ENCODE peak calls at places on chromosome 9, in ten cellular contexts. One of them, this sample, is unnamed.

GRCh38 chr9:5470816-5471215 is 20.5 kb downstream of the CD274 start:
- ATAC-seq in A549: no peak
- ATAC-seq in natural killer cell: no peak
- ATAC-seq in heart right ventricle: no peak
- ATAC-seq in Panc1: no peak
- ATAC-seq in lung: no peak
- ATAC-seq in T-helper 17 cell: no peak
- ATAC-seq in sciatic nerve: no peak
- ATAC-seq in left colon: no peak
- ATAC-seq in left cardiac atrium: no peak
- ATAC-seq in this sample: no peak

GRCh38 chr9:35618325-35618727 is at the start of gene CD72:
- ATAC-seq in A549: no peak
- ATAC-seq in Panc1: no peak
- ATAC-seq in heart right ventricle: no peak
- ATAC-seq in natural killer cell: no peak
- ATAC-seq in left colon: no peak
- ATAC-seq in left cardiac atrium: peak; percentile 12
- ATAC-seq in T-helper 17 cell: peak; percentile 22
- ATAC-seq in sciatic nerve: peak; percentile 57
- ATAC-seq in lung: no peak
- ATAC-seq in this sample: peak; percentile 63

GRCh38 chr9:69086769-69087168 is 51.2 kb downstream of the FXN start:
- ATAC-seq in A549: no peak
- ATAC-seq in left colon: peak; percentile 74
- ATAC-seq in heart right ventricle: no peak
- ATAC-seq in natural killer cell: no peak
- ATAC-seq in T-helper 17 cell: no peak
- ATAC-seq in sciatic nerve: no peak
- ATAC-seq in lung: no peak
- ATAC-seq in left cardiac atrium: no peak
- ATAC-seq in Panc1: no peak
- ATAC-seq in this sample: no peak

GRCh38 chr9:127589955-127590370 is 22.1 kb upstream of the STXBP1 start:
- ATAC-seq in A549: peak; percentile 80
- ATAC-seq in Panc1: peak; percentile 77
- ATAC-seq in left cardiac atrium: peak; percentile 62
- ATAC-seq in T-helper 17 cell: peak; percentile 62
- ATAC-seq in lung: peak; percentile 42
- ATAC-seq in sciatic nerve: peak; percentile 73
- ATAC-seq in natural killer cell: peak; percentile 57
- ATAC-seq in heart right ventricle: peak; percentile 64
- ATAC-seq in left colon: peak; percentile 59
- ATAC-seq in this sample: peak; percentile 60

GRCh38 chr9:75979362-75979761 is 88.9 kb downstream of the PCSK5 start:
- ATAC-seq in left cardiac atrium: no peak
- ATAC-seq in left colon: no peak
- ATAC-seq in T-helper 17 cell: no peak
- ATAC-seq in sciatic nerve: no peak
- ATAC-seq in Panc1: no peak
- ATAC-seq in lung: no peak
- ATAC-seq in A549: peak; percentile 81
- ATAC-seq in heart right ventricle: no peak
- ATAC-seq in natural killer cell: no peak
- ATAC-seq in this sample: no peak

GRCh38 chr9:121298689-121299112 is 30.7 kb downstream of the GSN start:
- ATAC-seq in natural killer cell: peak; percentile 24
- ATAC-seq in Panc1: peak; percentile 48
- ATAC-seq in T-helper 17 cell: no peak
- ATAC-seq in lung: no peak
- ATAC-seq in heart right ventricle: peak; percentile 75
- ATAC-seq in A549: peak; percentile 46
- ATAC-seq in left colon: peak; percentile 21
- ATAC-seq in sciatic nerve: peak; percentile 73
- ATAC-seq in left cardiac atrium: peak; percentile 35
- ATAC-seq in this sample: peak; percentile 75

GRCh38 chr9:7186175-7186574 is 428.4 kb downstream of the KDM4C start:
- ATAC-seq in sciatic nerve: no peak
- ATAC-seq in heart right ventricle: no peak
- ATAC-seq in natural killer cell: no peak
- ATAC-seq in A549: peak; percentile 71
- ATAC-seq in left cardiac atrium: no peak
- ATAC-seq in left colon: peak; percentile 60
- ATAC-seq in Panc1: no peak
- ATAC-seq in T-helper 17 cell: no peak
- ATAC-seq in lung: no peak
- ATAC-seq in this sample: no peak

GRCh38 chr9:74772126-74772525 is 115.6 kb downstream of the TRPM6 start:
- ATAC-seq in A549: no peak
- ATAC-seq in sciatic nerve: no peak
- ATAC-seq in T-helper 17 cell: no peak
- ATAC-seq in lung: no peak
- ATAC-seq in Panc1: no peak
- ATAC-seq in left colon: no peak
- ATAC-seq in left cardiac atrium: no peak
- ATAC-seq in heart right ventricle: no peak
- ATAC-seq in natural killer cell: no peak
- ATAC-seq in this sample: no peak

GRCh38 chr9:127921592-127922120 is 4.8 kb upstream of the ST6GALNAC4 start:
- ATAC-seq in T-helper 17 cell: peak; percentile 46
- ATAC-seq in lung: peak; percentile 29
- ATAC-seq in natural killer cell: peak; percentile 49
- ATAC-seq in left cardiac atrium: peak; percentile 16
- ATAC-seq in heart right ventricle: peak; percentile 35
- ATAC-seq in left colon: peak; percentile 30
- ATAC-seq in Panc1: peak; percentile 27
- ATAC-seq in A549: peak; percentile 41
- ATAC-seq in sciatic nerve: peak; percentile 60
- ATAC-seq in this sample: peak; percentile 27

GRCh38 chr9:88657893-88658292 is 122.9 kb downstream of the NXNL2 start:
- ATAC-seq in T-helper 17 cell: no peak
- ATAC-seq in natural killer cell: no peak
- ATAC-seq in left colon: no peak
- ATAC-seq in heart right ventricle: no peak
- ATAC-seq in Panc1: no peak
- ATAC-seq in lung: no peak
- ATAC-seq in left cardiac atrium: no peak
- ATAC-seq in sciatic nerve: peak; percentile 71
- ATAC-seq in A549: peak; percentile 80
- ATAC-seq in this sample: no peak

GRCh38 chr9:15423328-15423985 is 781 bp downstream of the SNAPC3 start:
- ATAC-seq in A549: peak; percentile 5
- ATAC-seq in sciatic nerve: no peak
- ATAC-seq in T-helper 17 cell: no peak
- ATAC-seq in Panc1: no peak
- ATAC-seq in left colon: peak; percentile 13
- ATAC-seq in left cardiac atrium: no peak
- ATAC-seq in heart right ventricle: no peak
- ATAC-seq in lung: no peak
- ATAC-seq in natural killer cell: no peak
- ATAC-seq in this sample: no peak

GRCh38 chr9:93468763-93469456 is 15.5 kb upstream of the FAM120AOS start:
- ATAC-seq in left colon: peak; percentile 79
- ATAC-seq in left cardiac atrium: peak; percentile 72
- ATAC-seq in heart right ventricle: peak; percentile 73
- ATAC-seq in sciatic nerve: peak; percentile 94
- ATAC-seq in natural killer cell: peak; percentile 70
- ATAC-seq in A549: peak; percentile 26
- ATAC-seq in Panc1: no peak
- ATAC-seq in T-helper 17 cell: no peak
- ATAC-seq in lung: peak; percentile 42
- ATAC-seq in this sample: no peak

GRCh38 chr9:89701221-89701798 is 96.5 kb downstream of the GADD45G start:
- ATAC-seq in T-helper 17 cell: peak; percentile 99
- ATAC-seq in lung: no peak
- ATAC-seq in heart right ventricle: peak; percentile 30
- ATAC-seq in natural killer cell: peak; percentile 97
- ATAC-seq in left cardiac atrium: no peak
- ATAC-seq in sciatic nerve: no peak
- ATAC-seq in left colon: no peak
- ATAC-seq in Panc1: no peak
- ATAC-seq in A549: no peak
- ATAC-seq in this sample: peak; percentile 95

GRCh38 chr9:113519401-113520108 is 56.0 kb downstream of the RGS3 start:
- ATAC-seq in sciatic nerve: no peak
- ATAC-seq in Panc1: no peak
- ATAC-seq in T-helper 17 cell: no peak
- ATAC-seq in heart right ventricle: no peak
- ATAC-seq in left cardiac atrium: no peak
- ATAC-seq in natural killer cell: no peak
- ATAC-seq in A549: peak; percentile 92
- ATAC-seq in lung: no peak
- ATAC-seq in left colon: peak; percentile 72
- ATAC-seq in this sample: no peak

GRCh38 chr9:120775859-120776258 is 17.4 kb downstream of the FBXW2 start:
- ATAC-seq in lung: no peak
- ATAC-seq in sciatic nerve: no peak
- ATAC-seq in left colon: no peak
- ATAC-seq in Panc1: no peak
- ATAC-seq in A549: no peak
- ATAC-seq in T-helper 17 cell: no peak
- ATAC-seq in left cardiac atrium: no peak
- ATAC-seq in heart right ventricle: no peak
- ATAC-seq in natural killer cell: no peak
- ATAC-seq in this sample: no peak

GRCh38 chr9:131217321-131218031 is 58.8 kb downstream of the FAM78A start:
- ATAC-seq in sciatic nerve: no peak
- ATAC-seq in Panc1: no peak
- ATAC-seq in A549: no peak
- ATAC-seq in heart right ventricle: peak; percentile 49
- ATAC-seq in lung: no peak
- ATAC-seq in left cardiac atrium: no peak
- ATAC-seq in T-helper 17 cell: no peak
- ATAC-seq in natural killer cell: no peak
- ATAC-seq in left colon: no peak
- ATAC-seq in this sample: no peak

GRCh38 chr9:108783318-108784127 is 72.3 kb downstream of the ACTL7B start:
- ATAC-seq in natural killer cell: no peak
- ATAC-seq in left cardiac atrium: no peak
- ATAC-seq in Panc1: no peak
- ATAC-seq in A549: no peak
- ATAC-seq in sciatic nerve: peak; percentile 82
- ATAC-seq in T-helper 17 cell: no peak
- ATAC-seq in left colon: no peak
- ATAC-seq in heart right ventricle: peak; percentile 79
- ATAC-seq in lung: no peak
- ATAC-seq in this sample: no peak

GRCh38 chr9:130715270-130716077 is 21.9 kb downstream of the EXOSC2 start:
- ATAC-seq in Panc1: no peak
- ATAC-seq in T-helper 17 cell: no peak
- ATAC-seq in heart right ventricle: no peak
- ATAC-seq in sciatic nerve: no peak
- ATAC-seq in left cardiac atrium: no peak
- ATAC-seq in A549: no peak
- ATAC-seq in natural killer cell: no peak
- ATAC-seq in lung: no peak
- ATAC-seq in left colon: no peak
- ATAC-seq in this sample: no peak

GRCh38 chr9:89185980-89186379 is 7.4 kb upstream of the SHC3 start:
- ATAC-seq in Panc1: no peak
- ATAC-seq in left colon: no peak
- ATAC-seq in natural killer cell: no peak
- ATAC-seq in lung: no peak
- ATAC-seq in T-helper 17 cell: no peak
- ATAC-seq in sciatic nerve: no peak
- ATAC-seq in heart right ventricle: no peak
- ATAC-seq in A549: no peak
- ATAC-seq in left cardiac atrium: no peak
- ATAC-seq in this sample: no peak

GRCh38 chr9:95778957-95779356 is 96.5 kb upstream of the ERCC6L2 start:
- ATAC-seq in natural killer cell: no peak
- ATAC-seq in heart right ventricle: peak; percentile 60
- ATAC-seq in lung: peak; percentile 24
- ATAC-seq in A549: no peak
- ATAC-seq in left cardiac atrium: peak; percentile 55
- ATAC-seq in sciatic nerve: peak; percentile 91
- ATAC-seq in Panc1: no peak
- ATAC-seq in T-helper 17 cell: no peak
- ATAC-seq in left colon: no peak
- ATAC-seq in this sample: no peak

GRCh38 chr9:137045294-137046093 is 483 bp downstream of the NPDC1 start:
- ATAC-seq in left cardiac atrium: no peak
- ATAC-seq in T-helper 17 cell: peak; percentile 39
- ATAC-seq in A549: peak; percentile 19
- ATAC-seq in Panc1: peak; percentile 32
- ATAC-seq in left colon: peak; percentile 37
- ATAC-seq in lung: peak; percentile 9
- ATAC-seq in sciatic nerve: no peak
- ATAC-seq in heart right ventricle: peak; percentile 11
- ATAC-seq in natural killer cell: no peak
- ATAC-seq in this sample: no peak

GRCh38 chr9:36772449-36773370 is 200.0 kb downstream of the MELK start:
- ATAC-seq in left colon: no peak
- ATAC-seq in T-helper 17 cell: no peak
- ATAC-seq in heart right ventricle: no peak
- ATAC-seq in sciatic nerve: no peak
- ATAC-seq in Panc1: peak; percentile 21
- ATAC-seq in A549: peak; percentile 46
- ATAC-seq in lung: no peak
- ATAC-seq in left cardiac atrium: no peak
- ATAC-seq in natural killer cell: no peak
- ATAC-seq in this sample: peak; percentile 10

GRCh38 chr9:21708846-21709245 is 93.6 kb upstream of the MTAP start:
- ATAC-seq in left cardiac atrium: no peak
- ATAC-seq in T-helper 17 cell: no peak
- ATAC-seq in left colon: no peak
- ATAC-seq in lung: no peak
- ATAC-seq in natural killer cell: no peak
- ATAC-seq in heart right ventricle: no peak
- ATAC-seq in sciatic nerve: no peak
- ATAC-seq in A549: no peak
- ATAC-seq in Panc1: no peak
- ATAC-seq in this sample: no peak

GRCh38 chr9:75176037-75176436 is 87.7 kb downstream of the OSTF1 start:
- ATAC-seq in lung: no peak
- ATAC-seq in left colon: no peak
- ATAC-seq in Panc1: no peak
- ATAC-seq in T-helper 17 cell: no peak
- ATAC-seq in sciatic nerve: no peak
- ATAC-seq in natural killer cell: no peak
- ATAC-seq in left cardiac atrium: no peak
- ATAC-seq in heart right ventricle: no peak
- ATAC-seq in A549: no peak
- ATAC-seq in this sample: no peak

GRCh38 chr9:31820426-31820825 is 564.0 kb upstream of the ACO1 start:
- ATAC-seq in sciatic nerve: no peak
- ATAC-seq in Panc1: no peak
- ATAC-seq in heart right ventricle: no peak
- ATAC-seq in left colon: no peak
- ATAC-seq in left cardiac atrium: no peak
- ATAC-seq in A549: no peak
- ATAC-seq in lung: no peak
- ATAC-seq in natural killer cell: no peak
- ATAC-seq in T-helper 17 cell: no peak
- ATAC-seq in this sample: peak; percentile 31

GRCh38 chr9:133584559-133585476 is 24.4 kb downstream of the FAM163B start:
- ATAC-seq in Panc1: peak; percentile 51
- ATAC-seq in T-helper 17 cell: no peak
- ATAC-seq in natural killer cell: no peak
- ATAC-seq in left cardiac atrium: peak; percentile 21
- ATAC-seq in sciatic nerve: peak; percentile 59
- ATAC-seq in left colon: peak; percentile 83
- ATAC-seq in A549: no peak
- ATAC-seq in lung: no peak
- ATAC-seq in heart right ventricle: peak; percentile 15
- ATAC-seq in this sample: no peak

GRCh38 chr9:15606667-15607472 is 54.0 kb downstream of the CCDC171 start:
- ATAC-seq in Panc1: no peak
- ATAC-seq in left colon: peak; percentile 34
- ATAC-seq in A549: peak; percentile 46
- ATAC-seq in T-helper 17 cell: peak; percentile 37
- ATAC-seq in left cardiac atrium: no peak
- ATAC-seq in lung: no peak
- ATAC-seq in heart right ventricle: no peak
- ATAC-seq in natural killer cell: peak; percentile 50
- ATAC-seq in sciatic nerve: no peak
- ATAC-seq in this sample: no peak

GRCh38 chr9:133919253-133920115 is 72.6 kb downstream of the VAV2 start:
- ATAC-seq in lung: peak; percentile 7
- ATAC-seq in left colon: no peak
- ATAC-seq in sciatic nerve: peak; percentile 16
- ATAC-seq in T-helper 17 cell: no peak
- ATAC-seq in A549: no peak
- ATAC-seq in Panc1: peak; percentile 40
- ATAC-seq in natural killer cell: no peak
- ATAC-seq in left cardiac atrium: peak; percentile 62
- ATAC-seq in heart right ventricle: peak; percentile 23
- ATAC-seq in this sample: no peak

This sample was measured in stimulated activated memory B cell treated with anti-CD40 and anti-IgM and Interleukin-4, amounts not matched to agents 10 μg/mL and 1 μg/mL and 100 μg/mL, for 72 hours.